ENCODE peak calls at places on chromosomes 1 and 21, in five cellular contexts. L is aorta, Y is neuronal stem cell, O is endothelial cell, F is tibial artery. R is an unnamed sample.

GRCh38 chr1:115706009-115706362 is 62.5 kb downstream of the CASQ2 start:
- DNase-seq in L (no peak), O (no peak), F (no peak), Y (no peak), R (no peak)

GRCh38 chr1:155051777-155052398 is 772 bp downstream of the ADAM15 start:
- DNase-seq in F (peak), Y (no peak), L (peak), O (no peak), R (no peak)

GRCh38 chr1:34871443-34872132 is 12.0 kb upstream of the SMIM12 start:
- DNase-seq in O (no peak), L (no peak), Y (no peak), F (peak), R (no peak)

GRCh38 chr1:200889571-200889970 is 5.1 kb upstream of the INAVA start:
- DNase-seq in O (no peak), F (no peak), L (no peak), Y (no peak), R (no peak)

GRCh38 chr21:46064870-46065214 is 33.1 kb upstream of the COL6A2 start:
- DNase-seq in O (no peak), L (peak), Y (no peak), F (peak), R (no peak)

GRCh38 chr1:227778401-227778947 is 37.0 kb upstream of the PRSS38 start:
- DNase-seq in F (peak), Y (no peak), L (no peak), O (no peak), R (no peak)

GRCh38 chr1:228781161-228781771 is 46.0 kb downstream of the RHOU start:
- DNase-seq in L (no peak), F (no peak), Y (no peak), O (no peak), R (peak)

GRCh38 chr1:67746299-67746698 is 61.3 kb downstream of the GADD45A start:
- DNase-seq in L (peak), F (peak), O (no peak), Y (no peak), R (no peak)

GRCh38 chr1:12608311-12608957 is 9.6 kb downstream of the DHRS3 start:
- DNase-seq in F (no peak), Y (no peak), L (no peak), O (no peak), R (no peak)

GRCh38 chr1:15966956-15967344 is 9.0 kb downstream of the ZBTB17 start:
- DNase-seq in O (no peak), F (no peak), Y (no peak), L (no peak), R (no peak)

GRCh38 chr1:58804853-58805252 is 21.0 kb upstream of the JUN start:
- DNase-seq in L (no peak), Y (no peak), F (no peak), O (no peak), R (no peak)